ENCODE peak calls at places on chromosome 9, in five cellular contexts. Y is H1, A is neuronal stem cell, V is H9, R is trophoblast cell. C is an unnamed sample.

GRCh38 chr9:98774746-98775145 is 21.6 kb downstream of the ANKS6 start:
- DNase-seq in Y (no peak), A (no peak), V (no peak), R (no peak), C (peak)

GRCh38 chr9:95494022-95494415 is 22.8 kb downstream of the PTCH1 start:
- DNase-seq in V (no peak), Y (no peak), A (no peak), R (peak), C (no peak)

GRCh38 chr9:1837453-1838084 is 177.6 kb upstream of the SMARCA2 start:
- DNase-seq in R (peak), Y (peak), A (peak), V (peak), C (no peak)

GRCh38 chr9:89815903-89816573 is 211.2 kb downstream of the GADD45G start:
- DNase-seq in Y (no peak), V (no peak), A (no peak), R (peak), C (no peak)

GRCh38 chr9:23308114-23308513 is 517.9 kb downstream of the ELAVL2 start:
- DNase-seq in R (peak), Y (no peak), V (no peak), A (no peak), C (peak)

GRCh38 chr9:109793196-109793595 is 13.2 kb downstream of the PALM2AKAP2 start:
- DNase-seq in A (no peak), V (no peak), Y (no peak), R (peak), C (peak)

GRCh38 chr9:99457406-99457805 is 235.3 kb downstream of the SEC61B start:
- DNase-seq in A (no peak), Y (no peak), V (no peak), R (no peak), C (no peak)

GRCh38 chr9:107214915-107215314 is 68.2 kb upstream of the RAD23B start:
- DNase-seq in V (no peak), Y (no peak), A (no peak), R (peak), C (no peak)

GRCh38 chr9:69444021-69444420 is 119.0 kb downstream of the ENTREP1 start:
- DNase-seq in A (no peak), R (no peak), V (no peak), Y (no peak), C (peak)

GRCh38 chr9:78927099-78927940 is 630.4 kb downstream of the PSAT1 start:
- DNase-seq in R (no peak), Y (no peak), V (no peak), A (no peak), C (no peak)

GRCh38 chr9:134373269-134373668 is 47.0 kb downstream of the RXRA start:
- DNase-seq in R (peak), V (no peak), A (no peak), Y (no peak), C (no peak)

GRCh38 chr9:117268847-117269452 is 145.9 kb downstream of the ASTN2 start:
- DNase-seq in R (no peak), A (no peak), Y (no peak), V (no peak), C (no peak)

GRCh38 chr9:132702254-132702653 is 32.0 kb downstream of the GTF3C4 start:
- DNase-seq in R (no peak), Y (no peak), V (no peak), A (no peak), C (no peak)

GRCh38 chr9:137882506-137882821 is 4.9 kb downstream of the CACNA1B start:
- DNase-seq in A (no peak), Y (no peak), R (no peak), V (no peak), C (no peak)

GRCh38 chr9:117795271-117795670 is 91.1 kb downstream of the TLR4 start:
- DNase-seq in V (no peak), A (no peak), R (no peak), Y (no peak), C (no peak)

GRCh38 chr9:109319631-109320233 is 1.1 kb downstream of the EPB41L4B start:
- DNase-seq in Y (no peak), V (no peak), R (peak), A (peak), C (no peak)

GRCh38 chr9:88218721-88219120 is 80.4 kb upstream of the SPATA31C2 start:
- DNase-seq in A (no peak), R (peak), V (no peak), Y (no peak), C (peak)

GRCh38 chr9:111305914-111306313 is 24.1 kb downstream of the OR2K2 start:
- DNase-seq in A (no peak), R (no peak), V (no peak), Y (no peak), C (no peak)

GRCh38 chr9:842918-843468 is 1.5 kb downstream of the DMRT1 start:
- DNase-seq in Y (no peak), R (peak), A (peak), V (peak), C (no peak)

GRCh38 chr9:89502038-89502601 is 4.2 kb upstream of the SEMA4D start:
- DNase-seq in Y (no peak), A (no peak), V (no peak), R (no peak), C (no peak)

GRCh38 chr9:38112010-38112409 is 43.0 kb upstream of the SHB start:
- DNase-seq in R (no peak), Y (no peak), A (no peak), V (no peak), C (no peak)

GRCh38 chr9:121599186-121599871 is 52.1 kb upstream of the DAB2IP start:
- DNase-seq in V (peak), A (peak), Y (peak), R (peak), C (peak)

GRCh38 chr9:134638503-134639090 is 3.0 kb upstream of the COL5A1 start:
- DNase-seq in R (no peak), A (no peak), Y (no peak), V (no peak), C (no peak)

GRCh38 chr9:125626187-125626586 is 80.8 kb downstream of the MAPKAP1 start:
- DNase-seq in A (no peak), Y (no peak), R (peak), V (no peak), C (peak)

GRCh38 chr9:70229579-70229978 is 29.2 kb upstream of the SMC5 start:
- DNase-seq in V (no peak), R (peak), A (no peak), Y (no peak), C (peak)

GRCh38 chr9:108473209-108474112 is 382.3 kb downstream of the ACTL7B start:
- DNase-seq in V (no peak), R (peak), Y (no peak), A (no peak), C (peak)

GRCh38 chr9:92247296-92247695 is 46.2 kb downstream of the IARS1 start:
- DNase-seq in A (no peak), Y (no peak), R (no peak), V (no peak), C (peak)

GRCh38 chr9:133170716-133171115 is 7.0 kb upstream of the GBGT1 start:
- DNase-seq in A (no peak), V (no peak), R (no peak), Y (no peak), C (no peak)

GRCh38 chr9:5949103-5949699 is 58.5 kb downstream of the MLANA start:
- DNase-seq in R (peak), V (no peak), Y (no peak), A (no peak), C (peak)

GRCh38 chr9:122179054-122179689 is 19.5 kb downstream of the MORN5 start:
- DNase-seq in Y (no peak), R (no peak), V (no peak), A (no peak), C (no peak)

GRCh38 chr9:95880011-95880690 is 4.7 kb downstream of the ERCC6L2 start:
- DNase-seq in Y (no peak), A (no peak), V (no peak), R (no peak), C (peak)

GRCh38 chr9:127598839-127599549 is 13.1 kb upstream of the STXBP1 start:
- DNase-seq in R (no peak), A (no peak), Y (no peak), V (no peak), C (no peak)

GRCh38 chr9:135524130-135524861 is 3.1 kb downstream of the LCN1 start:
- DNase-seq in R (no peak), A (no peak), Y (no peak), V (no peak), C (peak)

GRCh38 chr9:33751536-33752129 is 43.7 kb upstream of the PRSS3 start:
- DNase-seq in R (no peak), A (no peak), V (no peak), Y (no peak), C (no peak)

GRCh38 chr9:111621895-111622480 is 9.1 kb upstream of the DNAJC25 start:
- DNase-seq in Y (no peak), V (no peak), A (no peak), R (peak), C (peak)

GRCh38 chr9:99365233-99365980 is 143.3 kb downstream of the SEC61B start:
- DNase-seq in V (no peak), R (peak), A (no peak), Y (no peak), C (no peak)

GRCh38 chr9:4507306-4507705 is 17.0 kb downstream of the SLC1A1 start:
- DNase-seq in R (peak), V (no peak), Y (no peak), A (no peak), C (peak)

GRCh38 chr9:12666813-12667212 is 26.4 kb upstream of the TYRP1 start:
- DNase-seq in R (peak), A (no peak), V (no peak), Y (no peak), C (no peak)

GRCh38 chr9:115373000-115373709 is 255.2 kb upstream of the TNC start:
- DNase-seq in R (peak), V (no peak), Y (no peak), A (no peak), C (peak)

GRCh38 chr9:114312513-114312875 is 10.4 kb upstream of the ORM1 start:
- DNase-seq in R (no peak), Y (no peak), V (no peak), A (no peak), C (no peak)
- H2BK120ac ChIP-seq in R (no peak), Y (no peak), V (no peak), A (no peak), C (no peak)

GRCh38 chr9:21988056-21988990 is 5.9 kb downstream of the CDKN2A start:
- DNase-seq in A (no peak), V (no peak), R (no peak), Y (no peak), C (no peak)
- H2AFZ ChIP-seq in A (no peak), V (no peak), R (no peak), Y (no peak), C (no peak)

DNA sequence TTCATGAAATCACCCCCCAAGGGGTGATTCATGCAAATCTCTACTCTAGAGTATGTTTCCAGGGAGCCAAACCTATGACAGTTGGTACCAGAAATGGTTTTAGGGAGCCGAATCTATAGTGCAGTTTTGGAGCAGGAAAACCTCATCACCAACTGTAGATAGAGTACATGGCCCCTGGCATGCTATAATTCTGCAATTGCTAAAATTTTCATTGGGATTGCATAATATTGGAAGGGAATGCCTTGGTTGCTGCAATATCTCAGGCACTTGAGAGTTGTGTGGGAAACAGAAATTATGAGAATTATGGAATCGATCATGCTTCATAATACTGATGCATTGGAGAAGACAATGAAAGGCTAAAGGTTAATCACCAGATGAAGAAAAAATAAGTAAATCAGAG is 148.2 kb upstream of the PLPPR1 start:
- DNase-seq in R (no peak), A (no peak), Y (no peak), V (no peak), C (no peak)
- H2BK12ac ChIP-seq in R (no peak), A (no peak), Y (no peak), V (no peak), C (no peak)

DNA sequence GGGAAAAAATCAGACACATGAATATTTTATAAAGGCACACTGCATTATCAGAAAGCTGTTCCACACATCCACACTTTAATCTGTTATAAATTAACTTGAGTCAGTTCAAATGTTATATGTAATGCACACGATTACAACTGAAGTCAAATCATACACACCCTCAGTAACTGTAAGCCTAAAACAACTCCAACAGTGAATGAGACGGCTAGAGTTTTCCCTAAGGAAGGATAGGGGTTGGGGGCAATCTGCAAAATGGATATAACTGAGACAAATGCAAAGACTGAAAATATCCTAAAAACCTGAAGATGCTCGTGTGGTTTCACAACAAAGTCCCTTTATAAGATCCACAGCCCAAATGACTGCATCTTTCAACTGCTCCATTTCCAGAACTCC is 166.4 kb downstream of the BNC2 start:
- DNase-seq in A (no peak), V (no peak), Y (no peak), R (no peak), C (peak)
- H2BK120ac ChIP-seq in A (no peak), V (no peak), Y (no peak), R (no peak), C (no peak)

DNA sequence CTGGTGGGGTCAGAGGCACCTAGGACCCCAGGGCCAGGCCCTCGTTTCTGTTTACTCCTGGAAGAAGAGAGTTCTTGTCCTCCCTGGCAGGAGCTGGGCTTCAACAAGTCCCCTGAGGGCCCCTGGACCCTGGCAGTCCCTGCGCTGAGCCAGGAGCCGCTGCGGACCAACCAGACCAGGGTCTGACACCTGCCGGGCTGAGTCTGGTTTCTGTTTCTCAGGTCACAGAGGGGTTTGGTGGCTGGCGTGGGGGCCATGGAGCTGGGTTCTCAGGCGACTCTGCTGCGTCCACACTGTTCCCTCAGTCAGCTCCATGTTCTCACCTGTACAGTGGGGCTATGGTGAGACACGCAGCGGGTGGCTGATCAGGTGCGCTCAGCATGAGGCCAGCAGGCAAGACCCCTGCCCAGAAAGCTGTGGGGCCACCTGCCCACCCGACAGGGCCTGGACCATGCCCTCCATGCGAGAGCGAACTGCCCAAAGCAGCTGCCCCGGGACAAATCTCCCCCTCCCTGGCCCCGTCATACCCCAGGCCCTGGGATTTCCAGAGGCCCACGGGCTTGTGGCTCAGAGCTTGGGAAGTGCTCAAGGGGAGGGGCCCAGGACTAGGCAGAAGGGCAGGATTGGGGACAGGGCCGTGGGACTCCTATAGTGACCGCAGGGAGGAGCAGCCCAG is 17.9 kb upstream of the NOTCH1 start:
- DNase-seq in V (no peak), A (no peak), Y (no peak), R (no peak), C (no peak)
- H2AFZ ChIP-seq in V (no peak), A (no peak), Y (no peak), R (no peak), C (no peak)

C was measured in mesenchymal stem cell.